ENCODE peak calls at places on chromosome 10, in seven cellular contexts. V is SK-N-SH, A is endothelial cell, R is mammary epithelial cell, C is astrocyte of the spinal cord, M is NB4, N is mucosa of descending colon. H is an unnamed sample.
A peak's percentile ranks its signal among the peaks of the same experiment; 100 is the strongest.

GRCh38 chr10:60967854-60968484 is 24.0 kb upstream of the RHOBTB1 start:
- DNase-seq in C (no peak), R (no peak), M (peak; percentile 10), N (no peak), V (no peak), A (no peak), H (no peak)

GRCh38 chr10:113576853-113577252 is 24.0 kb downstream of the HABP2 start:
- DNase-seq in V (no peak), N (no peak), A (peak; percentile 60), C (no peak), R (peak; percentile 11), M (peak; percentile 39), H (no peak)

GRCh38 chr10:123772645-123773508 is 106.7 kb downstream of the GPR26 start:
- DNase-seq in A (no peak), R (no peak), C (no peak), M (peak; percentile 23), N (no peak), V (no peak), H (no peak)

GRCh38 chr10:70668454-70668970 is 3.8 kb upstream of the ADAMTS14 start:
- DNase-seq in N (no peak), R (no peak), A (no peak), C (peak; percentile 55), M (no peak), V (no peak), H (no peak)

GRCh38 chr10:47311900-47312662 is 10.2 kb upstream of the GDF2 start:
- DNase-seq in C (peak; percentile 50), A (peak; percentile 90), M (peak; percentile 86), R (peak; percentile 54), N (peak; percentile 91), V (peak; percentile 90), H (peak; percentile 85)

GRCh38 chr10:99681553-99681952 is 22.2 kb downstream of the ENTPD7 start:
- DNase-seq in M (peak; percentile 26), R (peak; percentile 88), A (no peak), C (peak; percentile 43), V (no peak), N (no peak), H (no peak)

GRCh38 chr10:34628174-34628802 is 186.8 kb downstream of the PARD3 start:
- DNase-seq in N (peak; percentile 75), A (no peak), M (no peak), C (peak; percentile 26), R (no peak), V (peak; percentile 66), H (no peak)

GRCh38 chr10:132265878-132266496 is 41.8 kb downstream of the STK32C start:
- DNase-seq in V (no peak), M (no peak), R (no peak), A (no peak), N (no peak), C (no peak), H (no peak)

GRCh38 chr10:118045842-118046490 is 775 bp downstream of the RAB11FIP2 start:
- DNase-seq in M (peak; percentile 58), A (no peak), R (peak; percentile 71), N (peak; percentile 66), C (peak; percentile 38), V (no peak), H (peak; percentile 17)

GRCh38 chr10:103854265-103854686 is 1.1 kb downstream of the SH3PXD2A start:
- DNase-seq in A (peak; percentile 33), R (no peak), C (peak; percentile 45), N (no peak), M (peak; percentile 81), V (no peak), H (no peak)

GRCh38 chr10:3294919-3295318 is 122.3 kb upstream of the PITRM1 start:
- DNase-seq in A (no peak), V (no peak), N (no peak), C (peak; percentile 23), M (no peak), R (no peak), H (no peak)

GRCh38 chr10:28367865-28368541 is 65.1 kb upstream of the MPP7 start:
- DNase-seq in N (peak; percentile 41), R (no peak), V (no peak), A (no peak), M (peak; percentile 30), C (no peak), H (peak; percentile 53)

GRCh38 chr10:79054203-79055099 is 14.3 kb upstream of the ZMIZ1 start:
- DNase-seq in R (no peak), C (no peak), M (no peak), N (peak; percentile 83), A (no peak), V (no peak), H (no peak)

GRCh38 chr10:116112232-116113231 is 160.5 kb downstream of the GFRA1 start:
- DNase-seq in R (no peak), C (peak; percentile 65), A (no peak), N (no peak), M (no peak), V (no peak), H (no peak)

GRCh38 chr10:124242791-124243190 is 149.4 kb upstream of the CHST15 start:
- DNase-seq in M (no peak), N (no peak), R (no peak), C (no peak), V (no peak), A (no peak), H (no peak)

GRCh38 chr10:45624724-45625123 is 47.8 kb downstream of the ZFAND4 start:
- DNase-seq in V (no peak), A (no peak), M (no peak), R (no peak), N (no peak), C (no peak), H (no peak)
- TF ChIP-seq CTCF in V (no peak), A (no peak), M (no peak), R (no peak), N (no peak), C (no peak), H (no peak)

GRCh38 chr10:14952851-14953451 is 945 bp downstream of the DCLRE1C start:
- DNase-seq in C (no peak), N (no peak), V (peak; percentile 34), A (peak; percentile 8), R (no peak), M (peak; percentile 43), H (no peak)
- TF ChIP-seq CTCF in C (peak; percentile 1), N (no peak), V (peak; percentile 26), A (no peak), R (no peak), M (no peak), H (no peak)

DNA sequence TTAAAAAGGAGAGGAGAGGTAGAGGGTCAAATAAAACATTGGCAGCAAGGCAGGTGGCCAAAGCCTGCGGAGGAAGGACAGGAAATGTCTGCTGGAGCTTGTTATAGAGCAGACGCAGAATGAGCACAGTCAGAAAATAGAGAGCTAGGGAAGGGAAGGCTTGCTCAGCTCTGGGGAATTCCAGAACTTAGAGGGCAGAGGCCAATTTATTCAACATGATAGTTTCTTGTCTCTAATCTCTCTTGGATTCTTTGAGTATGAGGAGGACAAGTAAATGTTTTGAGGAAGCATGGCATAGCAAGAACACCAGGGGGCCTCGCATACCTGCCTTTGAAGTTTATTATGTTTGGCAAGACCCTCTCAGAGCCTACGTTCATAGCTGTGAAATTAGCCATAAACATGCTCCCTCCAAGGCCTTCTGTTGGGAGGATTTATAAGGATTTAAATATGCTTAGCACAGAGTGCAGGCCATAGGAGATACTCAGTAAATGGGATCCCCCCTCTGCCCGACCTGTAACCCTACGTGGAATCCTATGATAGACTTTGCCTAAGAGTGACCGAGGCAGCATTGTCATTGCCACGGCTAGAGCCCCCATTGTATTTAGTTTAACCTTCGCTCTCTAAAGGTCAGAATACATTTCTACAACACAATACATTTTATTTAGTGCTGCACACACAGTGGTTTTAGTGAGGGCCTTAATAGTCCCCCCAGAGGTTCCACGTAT is 293.9 kb downstream of the CCDC3 start:
- DNase-seq in R (peak; percentile 78), A (peak; percentile 40), N (no peak), M (peak; percentile 65), V (peak; percentile 53), C (peak; percentile 98), H (peak; percentile 17)
- TF ChIP-seq CTCF in R (peak; percentile 56), A (peak; percentile 52), N (no peak), M (peak; percentile 54), V (peak; percentile 69), C (peak; percentile 14), H (peak; percentile 56)

GRCh38 chr10:585502-585901 is 104.0 kb downstream of the DIP2C start:
- DNase-seq in M (no peak), V (no peak), R (no peak), C (no peak), N (no peak), A (no peak), H (no peak)
- TF ChIP-seq CTCF in M (no peak), V (no peak), R (no peak), C (no peak), N (no peak), A (no peak), H (no peak)

DNA sequence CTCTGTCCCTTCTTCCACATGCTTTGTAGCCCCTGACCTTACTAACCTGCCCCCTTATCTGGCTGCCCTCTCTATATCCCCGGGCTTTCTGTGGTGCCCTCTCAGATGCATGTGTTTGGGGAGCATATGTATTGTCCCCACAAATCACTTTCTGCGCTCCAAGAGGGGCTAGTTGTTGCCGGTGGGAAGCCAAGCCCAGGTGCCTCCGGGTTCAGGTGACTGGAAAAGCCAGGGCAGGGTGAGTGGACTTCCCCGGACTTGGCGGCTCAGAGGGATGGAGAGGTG is 7.1 kb downstream of the LBX1 start:
- DNase-seq in V (no peak), C (no peak), N (no peak), R (no peak), M (no peak), A (no peak), H (peak; percentile 25)
- TF ChIP-seq CTCF in V (no peak), C (no peak), N (no peak), R (no peak), M (no peak), A (no peak), H (no peak)

GRCh38 chr10:111856631-111857030 is 326.9 kb downstream of the GPAM start:
- DNase-seq in V (peak; percentile 4), M (no peak), A (no peak), C (no peak), R (no peak), N (no peak), H (no peak)
- TF ChIP-seq CTCF in V (no peak), M (peak; percentile 3), A (peak; percentile 59), C (peak; percentile 32), R (no peak), N (no peak), H (no peak)

DNA sequence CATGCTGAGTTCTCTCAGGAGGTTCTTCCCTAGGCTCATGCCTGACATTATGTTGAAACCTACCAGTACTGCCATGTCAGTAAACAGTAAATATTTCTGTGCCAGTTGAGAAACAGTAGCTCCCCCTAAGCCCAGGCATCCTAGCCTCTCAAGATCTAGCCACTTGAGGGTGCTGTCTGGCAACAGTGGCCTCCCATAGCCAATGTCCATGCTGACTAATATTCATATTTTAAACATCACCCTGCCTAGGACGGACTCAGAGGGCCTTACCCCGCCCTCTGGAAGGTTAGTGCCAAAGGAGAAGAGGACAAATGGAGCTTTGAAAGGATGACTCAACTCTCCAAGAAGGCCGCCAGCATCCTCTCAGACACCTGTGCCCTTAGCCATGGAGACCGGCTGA is 7.7 kb downstream of the ACSM6 start:
- DNase-seq in M (no peak), C (no peak), A (no peak), N (no peak), V (no peak), R (peak; percentile 89), H (no peak)
- TF ChIP-seq CTCF in M (peak; percentile 13), C (peak; percentile 49), A (no peak), N (no peak), V (peak; percentile 52), R (peak; percentile 81), H (peak; percentile 18)

H was measured in GM13977.